ENCODE peak calls at places on chromosomes 2 and 18, in five cellular contexts. One of them, this sample, is unnamed.

GRCh38 chr2:222318026-222318711 is 19.4 kb upstream of the PAX3 start:
- DNase-seq in HepG2: peak
- DNase-seq in SK-N-SH: peak
- DNase-seq in IMR-90: peak
- DNase-seq in GM12878: no peak
- DNase-seq in this sample: peak

GRCh38 chr18:13660510-13660909 is 65.8 kb downstream of the FAM210A start:
- DNase-seq in HepG2: no peak
- DNase-seq in GM12878: no peak
- DNase-seq in SK-N-SH: no peak
- DNase-seq in IMR-90: no peak
- DNase-seq in this sample: no peak

GRCh38 chr2:138321458-138321857 is 180.1 kb upstream of the SPOPL start:
- DNase-seq in HepG2: no peak
- DNase-seq in GM12878: no peak
- DNase-seq in IMR-90: no peak
- DNase-seq in SK-N-SH: no peak
- DNase-seq in this sample: no peak

GRCh38 chr2:239873656-239874635 is 151.2 kb downstream of the NDUFA10 start:
- DNase-seq in HepG2: no peak
- DNase-seq in IMR-90: no peak
- DNase-seq in SK-N-SH: no peak
- DNase-seq in GM12878: no peak
- DNase-seq in this sample: no peak

GRCh38 chr18:72155327-72155726 is 388.8 kb downstream of the CBLN2 start:
- DNase-seq in HepG2: no peak
- DNase-seq in IMR-90: no peak
- DNase-seq in GM12878: no peak
- DNase-seq in SK-N-SH: no peak
- DNase-seq in this sample: no peak

GRCh38 chr2:11286323-11286722 is 58.1 kb downstream of the ROCK2 start:
- DNase-seq in HepG2: no peak
- DNase-seq in GM12878: no peak
- DNase-seq in SK-N-SH: no peak
- DNase-seq in IMR-90: no peak
- DNase-seq in this sample: no peak

GRCh38 chr2:30178618-30179404 is 32.0 kb downstream of the YPEL5 start:
- DNase-seq in GM12878: no peak
- DNase-seq in IMR-90: peak
- DNase-seq in SK-N-SH: peak
- DNase-seq in HepG2: no peak
- DNase-seq in this sample: peak

GRCh38 chr2:127220102-127220806 is at the start of gene CYP27C1:
- DNase-seq in IMR-90: no peak
- DNase-seq in GM12878: no peak
- DNase-seq in HepG2: no peak
- DNase-seq in SK-N-SH: peak
- DNase-seq in this sample: no peak

GRCh38 chr2:557635-558301 is 119.4 kb downstream of the TMEM18 start:
- DNase-seq in HepG2: no peak
- DNase-seq in IMR-90: no peak
- DNase-seq in GM12878: no peak
- DNase-seq in SK-N-SH: peak
- DNase-seq in this sample: peak

GRCh38 chr2:231475965-231476364 is 11.7 kb upstream of the NCL start:
- DNase-seq in HepG2: no peak
- DNase-seq in IMR-90: no peak
- DNase-seq in GM12878: no peak
- DNase-seq in SK-N-SH: no peak
- DNase-seq in this sample: no peak

GRCh38 chr2:47868611-47869352 is 37.5 kb downstream of the FBXO11 start:
- DNase-seq in HepG2: no peak
- DNase-seq in SK-N-SH: no peak
- DNase-seq in IMR-90: no peak
- DNase-seq in GM12878: no peak
- DNase-seq in this sample: no peak

GRCh38 chr2:110866036-110866435 is 133.7 kb downstream of the ACOXL start:
- DNase-seq in GM12878: no peak
- DNase-seq in IMR-90: no peak
- DNase-seq in HepG2: no peak
- DNase-seq in SK-N-SH: no peak
- DNase-seq in this sample: no peak

GRCh38 chr2:29446852-29447251 is 331.6 kb downstream of the CLIP4 start:
- DNase-seq in HepG2: no peak
- DNase-seq in GM12878: no peak
- DNase-seq in IMR-90: no peak
- DNase-seq in SK-N-SH: no peak
- DNase-seq in this sample: no peak

GRCh38 chr18:46260016-46260878 is 156.1 kb downstream of the HAUS1 start:
- DNase-seq in SK-N-SH: no peak
- DNase-seq in GM12878: no peak
- DNase-seq in IMR-90: peak
- DNase-seq in HepG2: no peak
- DNase-seq in this sample: no peak

GRCh38 chr2:73043978-73044832 is 27.3 kb downstream of the SFXN5 start:
- DNase-seq in HepG2: peak
- DNase-seq in IMR-90: no peak
- DNase-seq in GM12878: no peak
- DNase-seq in SK-N-SH: no peak
- DNase-seq in this sample: no peak

GRCh38 chr18:3074094-3074493 is 61.1 kb upstream of the LPIN2 start:
- DNase-seq in HepG2: peak
- DNase-seq in SK-N-SH: no peak
- DNase-seq in GM12878: no peak
- DNase-seq in IMR-90: no peak
- DNase-seq in this sample: no peak

GRCh38 chr2:20049631-20050030 is 1.8 kb downstream of the LAPTM4A start:
- DNase-seq in IMR-90: peak
- DNase-seq in HepG2: no peak
- DNase-seq in GM12878: no peak
- DNase-seq in SK-N-SH: no peak
- DNase-seq in this sample: no peak

GRCh38 chr2:150549381-150549780 is 61.9 kb upstream of the RND3 start:
- DNase-seq in SK-N-SH: no peak
- DNase-seq in HepG2: no peak
- DNase-seq in IMR-90: no peak
- DNase-seq in GM12878: no peak
- DNase-seq in this sample: no peak

GRCh38 chr18:44409524-44409923 is 271.2 kb upstream of the SETBP1 start:
- DNase-seq in IMR-90: no peak
- DNase-seq in GM12878: no peak
- DNase-seq in SK-N-SH: no peak
- DNase-seq in HepG2: no peak
- DNase-seq in this sample: no peak

GRCh38 chr2:160269803-160270570 is 69.9 kb upstream of the ITGB6 start:
- DNase-seq in GM12878: peak
- DNase-seq in HepG2: peak
- DNase-seq in SK-N-SH: peak
- DNase-seq in IMR-90: peak
- DNase-seq in this sample: peak

GRCh38 chr2:61117534-61117933 is 44.5 kb upstream of the C2orf74 start:
- DNase-seq in GM12878: peak
- DNase-seq in HepG2: no peak
- DNase-seq in SK-N-SH: no peak
- DNase-seq in IMR-90: peak
- DNase-seq in this sample: no peak

GRCh38 chr2:14654733-14655346 is 22.3 kb downstream of the LRATD1 start:
- DNase-seq in SK-N-SH: no peak
- DNase-seq in HepG2: no peak
- DNase-seq in IMR-90: no peak
- DNase-seq in GM12878: peak
- DNase-seq in this sample: no peak

GRCh38 chr2:96899084-96899735 is 29.3 kb upstream of the SEMA4C start:
- DNase-seq in HepG2: no peak
- DNase-seq in IMR-90: peak
- DNase-seq in GM12878: no peak
- DNase-seq in SK-N-SH: peak
- DNase-seq in this sample: no peak

GRCh38 chr2:16755377-16755776 is 89.7 kb upstream of the CYRIA start:
- DNase-seq in HepG2: no peak
- DNase-seq in GM12878: no peak
- DNase-seq in IMR-90: no peak
- DNase-seq in SK-N-SH: no peak
- DNase-seq in this sample: no peak

GRCh38 chr2:47631840-47632398 is 151.0 kb upstream of the MSH6 start:
- DNase-seq in SK-N-SH: no peak
- DNase-seq in HepG2: no peak
- DNase-seq in IMR-90: peak
- DNase-seq in GM12878: no peak
- DNase-seq in this sample: no peak

GRCh38 chr2:128604045-128604444 is 285.4 kb upstream of the HS6ST1 start:
- DNase-seq in IMR-90: no peak
- DNase-seq in HepG2: no peak
- DNase-seq in SK-N-SH: no peak
- DNase-seq in GM12878: no peak
- DNase-seq in this sample: no peak

GRCh38 chr2:21754164-21754788 is 630.5 kb downstream of the TDRD15 start:
- DNase-seq in GM12878: no peak
- DNase-seq in SK-N-SH: no peak
- DNase-seq in HepG2: peak
- DNase-seq in IMR-90: no peak
- DNase-seq in this sample: no peak

GRCh38 chr2:85997016-85997970 is 108.4 kb downstream of the POLR1A start:
- DNase-seq in IMR-90: peak
- DNase-seq in HepG2: no peak
- DNase-seq in SK-N-SH: no peak
- DNase-seq in GM12878: no peak
- DNase-seq in this sample: peak

GRCh38 chr2:148989882-148990493 is 48.5 kb upstream of the LYPD6B start:
- DNase-seq in HepG2: peak
- DNase-seq in IMR-90: peak
- DNase-seq in SK-N-SH: peak
- DNase-seq in GM12878: peak
- DNase-seq in this sample: peak

GRCh38 chr18:23137788-23138216 is 2.5 kb downstream of the CABLES1 start:
- DNase-seq in GM12878: no peak
- DNase-seq in IMR-90: no peak
- DNase-seq in HepG2: no peak
- DNase-seq in SK-N-SH: no peak
- DNase-seq in this sample: no peak

GRCh38 chr2:30883184-30883583 is 75.9 kb upstream of the CAPN13 start:
- DNase-seq in HepG2: no peak
- DNase-seq in IMR-90: no peak
- DNase-seq in SK-N-SH: no peak
- DNase-seq in GM12878: no peak
- DNase-seq in this sample: no peak

GRCh38 chr2:178829299-178829698 is 22.1 kb upstream of the TTN start:
- DNase-seq in GM12878: no peak
- DNase-seq in IMR-90: peak
- DNase-seq in SK-N-SH: peak
- DNase-seq in HepG2: no peak
- DNase-seq in this sample: no peak

GRCh38 chr18:59624384-59624760 is 72.9 kb downstream of the CCBE1 start:
- DNase-seq in GM12878: no peak
- DNase-seq in HepG2: no peak
- DNase-seq in SK-N-SH: no peak
- DNase-seq in IMR-90: no peak
- DNase-seq in this sample: no peak

GRCh38 chr2:232455426-232456255 is at the start of gene ALPI:
- DNase-seq in HepG2: no peak
- DNase-seq in IMR-90: no peak
- DNase-seq in GM12878: no peak
- DNase-seq in SK-N-SH: no peak
- DNase-seq in this sample: peak

GRCh38 chr2:168711091-168711490 is 91.3 kb upstream of the NOSTRIN start:
- DNase-seq in GM12878: no peak
- DNase-seq in SK-N-SH: no peak
- DNase-seq in IMR-90: no peak
- DNase-seq in HepG2: no peak
- DNase-seq in this sample: no peak
- TF ChIP-seq MXI1 in GM12878: no peak
- TF ChIP-seq MXI1 in SK-N-SH: no peak
- TF ChIP-seq MXI1 in IMR-90: no peak
- TF ChIP-seq MXI1 in HepG2: no peak
- TF ChIP-seq MXI1 in this sample: no peak

GRCh38 chr2:68426446-68426845 is 40.6 kb downstream of the FBXO48 start:
- DNase-seq in IMR-90: no peak
- DNase-seq in SK-N-SH: no peak
- DNase-seq in HepG2: no peak
- DNase-seq in GM12878: no peak
- DNase-seq in this sample: no peak

GRCh38 chr2:68425503-68425902 is 41.6 kb downstream of the FBXO48 start:
- DNase-seq in GM12878: no peak
- DNase-seq in SK-N-SH: no peak
- DNase-seq in HepG2: no peak
- DNase-seq in IMR-90: no peak
- DNase-seq in this sample: no peak

GRCh38 chr2:68428746-68429145 is 38.3 kb downstream of the FBXO48 start:
- DNase-seq in GM12878: no peak
- DNase-seq in HepG2: no peak
- DNase-seq in SK-N-SH: no peak
- DNase-seq in IMR-90: no peak
- DNase-seq in this sample: no peak

GRCh38 chr2:68428132-68428531 is 39.0 kb downstream of the FBXO48 start:
- DNase-seq in GM12878: no peak
- DNase-seq in SK-N-SH: no peak
- DNase-seq in IMR-90: no peak
- DNase-seq in HepG2: no peak
- DNase-seq in this sample: no peak

GRCh38 chr2:68426885-68427579 is 40.1 kb downstream of the FBXO48 start:
- DNase-seq in GM12878: no peak
- DNase-seq in SK-N-SH: no peak
- DNase-seq in IMR-90: peak
- DNase-seq in HepG2: no peak
- DNase-seq in this sample: no peak
- TF ChIP-seq MXI1 in GM12878: no peak
- TF ChIP-seq MXI1 in SK-N-SH: no peak
- TF ChIP-seq MXI1 in IMR-90: no peak
- TF ChIP-seq MXI1 in HepG2: no peak
- TF ChIP-seq MXI1 in this sample: no peak

DNA sequence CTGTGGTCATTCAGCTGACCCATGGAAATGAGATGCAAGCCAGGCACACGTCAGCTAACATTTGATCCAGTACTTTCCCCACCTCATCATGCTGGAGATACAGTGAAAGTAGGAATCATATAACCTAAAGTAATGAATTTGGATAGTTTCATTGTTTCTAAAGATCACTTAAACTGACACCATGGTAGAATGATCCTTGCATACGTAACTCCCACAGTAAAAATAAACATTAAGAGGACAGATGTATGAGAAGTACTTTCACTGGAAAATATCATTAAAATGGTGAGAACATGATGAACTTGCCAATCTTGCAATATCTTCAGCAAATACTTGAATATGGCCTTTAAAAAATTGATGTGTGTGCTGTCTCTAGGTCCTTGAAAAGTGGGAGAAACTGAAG is 85.4 kb downstream of the MAIP1 start:
- DNase-seq in IMR-90: peak
- DNase-seq in SK-N-SH: no peak
- DNase-seq in GM12878: no peak
- DNase-seq in HepG2: no peak
- DNase-seq in this sample: no peak
- TF ChIP-seq MXI1 in IMR-90: no peak
- TF ChIP-seq MXI1 in SK-N-SH: no peak
- TF ChIP-seq MXI1 in GM12878: no peak
- TF ChIP-seq MXI1 in HepG2: no peak
- TF ChIP-seq MXI1 in this sample: no peak

GRCh38 chr2:217291259-217291658 is 431.4 kb upstream of the TNP1 start:
- DNase-seq in SK-N-SH: no peak
- DNase-seq in HepG2: no peak
- DNase-seq in GM12878: no peak
- DNase-seq in IMR-90: no peak
- DNase-seq in this sample: no peak
- TF ChIP-seq MXI1 in SK-N-SH: no peak
- TF ChIP-seq MXI1 in HepG2: no peak
- TF ChIP-seq MXI1 in GM12878: no peak
- TF ChIP-seq MXI1 in IMR-90: no peak
- TF ChIP-seq MXI1 in this sample: no peak